ENCODE peak calls at places on chromosomes 5 and 9, in five cellular contexts. L is WTC11, Z is NCI-H774, O is mucosa of gallbladder, U is HEK293T. N is an unnamed sample.

GRCh38 chr5:139037732-139038131 is 160.4 kb downstream of the SIL1 start:
- DNase-seq in L (no peak), Z (no peak), O (no peak), U (no peak), N (no peak)

GRCh38 chr5:97501286-97501964 is 318.4 kb upstream of the RIOK2 start:
- DNase-seq in L (no peak), Z (no peak), O (no peak), U (no peak), N (no peak)

GRCh38 chr5:171984748-171985419 is 21.6 kb downstream of the FBXW11 start:
- DNase-seq in L (no peak), Z (no peak), O (no peak), U (no peak), N (no peak)

GRCh38 chr5:111787006-111787405 is 30.0 kb upstream of the NREP start:
- DNase-seq in L (no peak), Z (no peak), O (no peak), U (no peak), N (no peak)

GRCh38 chr9:121281614-121282291 is 13.8 kb downstream of the GSN start:
- DNase-seq in L (no peak), Z (peak; percentile 74), O (peak; percentile 95), U (no peak), N (no peak)

GRCh38 chr5:76556511-76557221 is 66.5 kb downstream of the F2RL2 start:
- DNase-seq in L (no peak), Z (no peak), O (no peak), U (no peak), N (peak; percentile 79)

GRCh38 chr9:81722277-81722676 is 32.9 kb upstream of the TLE1 start:
- DNase-seq in L (no peak), Z (no peak), O (no peak), U (no peak), N (no peak)

GRCh38 chr9:129052592-129052991 is 16.2 kb downstream of the MIGA2 start:
- DNase-seq in L (no peak), Z (no peak), O (peak; percentile 94), U (no peak), N (no peak)

GRCh38 chr9:18890372-18890771 is 142.6 kb downstream of the SAXO1 start:
- DNase-seq in L (no peak), Z (no peak), O (no peak), U (no peak), N (no peak)

GRCh38 chr9:137611623-137612609 is 6.4 kb downstream of the ARRDC1 start:
- DNase-seq in L (no peak), Z (peak; percentile 73), O (peak; percentile 94), U (no peak), N (no peak)

GRCh38 chr9:35490155-35490909 is 421 bp downstream of the RUSC2 start:
- DNase-seq in L (peak; percentile 51), Z (no peak), O (no peak), U (peak; percentile 11), N (no peak)

GRCh38 chr5:176535655-176536131 is 1.5 kb downstream of the RNF44 start:
- DNase-seq in L (no peak), Z (no peak), O (no peak), U (no peak), N (no peak)

N was measured in GM13976.